ENCODE peak calls at places on chromosomes 4 and X, in seven cellular contexts. G is fibroblast of lung, K is PC-3, L is HCT116, P is IMR-90, I is H9, C is neural progenitor cell. D is an unnamed sample.

GRCh38 chrX:14449773-14450172 is 79.6 kb upstream of the GLRA2 start:
- DNase-seq in L (no peak), C (no peak), K (no peak), P (no peak), I (no peak), G (no peak), D (peak; percentile 12)

GRCh38 chr4:110137819-110138218 is 60.6 kb downstream of the ELOVL6 start:
- DNase-seq in L (no peak), C (no peak), K (no peak), G (no peak), P (no peak), I (no peak), D (no peak)

GRCh38 chr4:101356928-101357327 is 9.6 kb upstream of the PPP3CA start:
- DNase-seq in P (peak; percentile 95), I (no peak), L (peak; percentile 73), C (no peak), G (peak; percentile 81), K (peak; percentile 92), D (peak; percentile 98)

GRCh38 chrX:23616361-23616760 is 50.9 kb upstream of the PRDX4 start:
- DNase-seq in L (no peak), P (peak; percentile 38), K (peak; percentile 48), G (peak; percentile 51), C (peak; percentile 34), I (no peak), D (peak; percentile 4)

GRCh38 chr4:153649572-153649991 is 34.5 kb upstream of the TLR2 start:
- DNase-seq in C (peak; percentile 67), I (no peak), K (peak; percentile 62), G (peak; percentile 28), L (peak; percentile 60), P (peak; percentile 42), D (peak; percentile 61)

GRCh38 chr4:158535130-158535614 is 13.5 kb downstream of the RXFP1 start:
- DNase-seq in G (peak; percentile 71), K (peak; percentile 57), C (no peak), P (peak; percentile 80), L (peak; percentile 4), I (no peak), D (peak; percentile 70)

GRCh38 chr4:4825431-4825830 is 34.0 kb upstream of the MSX1 start:
- DNase-seq in C (no peak), G (no peak), I (no peak), K (no peak), P (no peak), L (no peak), D (no peak)

GRCh38 chrX:152958047-152958446 is 35.9 kb downstream of the PNMA5 start:
- DNase-seq in C (no peak), G (no peak), K (peak; percentile 23), L (no peak), P (no peak), I (no peak), D (no peak)

GRCh38 chr4:24489870-24490269 is 94.5 kb downstream of the DHX15 start:
- DNase-seq in G (peak; percentile 77), L (no peak), K (no peak), I (no peak), P (no peak), C (no peak), D (no peak)

GRCh38 chrX:47863187-47863586 is 26.5 kb downstream of the ZNF81 start:
- DNase-seq in K (no peak), L (no peak), P (no peak), I (no peak), G (no peak), C (no peak), D (no peak)

GRCh38 chrX:100928660-100929613 is at the start of gene XKRX:
- DNase-seq in I (peak; percentile 85), C (peak; percentile 62), K (peak; percentile 40), G (no peak), L (peak; percentile 35), P (no peak), D (peak; percentile 39)

GRCh38 chr4:92303621-92304027 is at the start of gene GRID2:
- DNase-seq in C (peak; percentile 75), K (peak; percentile 44), G (peak; percentile 48), I (peak; percentile 78), P (peak; percentile 2), L (peak; percentile 7), D (peak; percentile 1)

GRCh38 chr4:24645765-24646550 is 61.6 kb upstream of the DHX15 start:
- DNase-seq in C (no peak), I (no peak), G (peak; percentile 55), P (no peak), L (no peak), K (no peak), D (no peak)

GRCh38 chr4:120156115-120156718 is 89.6 kb upstream of the MAD2L1 start:
- DNase-seq in G (peak; percentile 89), P (peak; percentile 80), L (peak; percentile 83), C (peak; percentile 75), K (peak; percentile 75), I (no peak), D (peak; percentile 35)

GRCh38 chr4:18932940-18933339 is 911.4 kb upstream of the LCORL start:
- DNase-seq in K (no peak), C (no peak), G (no peak), I (no peak), P (no peak), L (no peak), D (no peak)

GRCh38 chr4:135672202-135672601 is 1470.6 kb upstream of the PABPC4L start:
- DNase-seq in K (no peak), C (no peak), I (no peak), L (no peak), G (no peak), P (no peak), D (no peak)

GRCh38 chrX:18879144-18879543 is 104.8 kb downstream of the PHKA2 start:
- DNase-seq in I (no peak), K (no peak), P (no peak), C (no peak), L (no peak), G (no peak), D (no peak)

GRCh38 chr4:86670739-86671138 is 76.6 kb downstream of the PTPN13 start:
- DNase-seq in P (peak; percentile 83), K (peak; percentile 91), G (peak; percentile 84), C (no peak), L (no peak), I (no peak), D (peak; percentile 87)

GRCh38 chr4:7337196-7338058 is 97.3 kb downstream of the PSAPL1 start:
- DNase-seq in L (no peak), I (no peak), G (no peak), C (no peak), K (no peak), P (no peak), D (no peak)

DNA sequence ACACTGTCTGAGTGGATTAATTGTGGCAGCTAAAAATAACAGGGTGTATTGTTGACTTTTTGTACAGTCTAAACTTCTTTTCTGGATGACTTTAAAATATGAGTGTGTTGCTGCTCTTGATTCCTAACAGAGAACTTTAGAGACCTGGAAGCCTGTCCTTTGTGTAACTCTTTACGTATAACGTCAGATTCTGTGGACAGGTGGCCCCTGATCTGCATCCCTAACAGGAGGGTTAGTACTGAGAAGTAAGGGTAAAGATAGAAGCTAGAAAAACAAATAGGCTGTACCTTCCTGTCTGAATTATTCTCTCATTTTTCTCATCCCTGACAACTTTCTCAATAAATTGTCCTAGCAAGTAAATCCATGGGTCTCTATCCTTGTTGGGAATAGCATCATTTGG is 105.7 kb upstream of the LIMCH1 start:
- DNase-seq in I (no peak), L (no peak), C (no peak), G (no peak), K (no peak), P (no peak), D (no peak)
- H3K27ac ChIP-seq in I (no peak overlapping the region), L (no peak overlapping the region), C (peak overlapping the region; percentile 82), G (no peak overlapping the region), K (no peak overlapping the region), P (no peak overlapping the region), D (no peak overlapping the region)

DNA sequence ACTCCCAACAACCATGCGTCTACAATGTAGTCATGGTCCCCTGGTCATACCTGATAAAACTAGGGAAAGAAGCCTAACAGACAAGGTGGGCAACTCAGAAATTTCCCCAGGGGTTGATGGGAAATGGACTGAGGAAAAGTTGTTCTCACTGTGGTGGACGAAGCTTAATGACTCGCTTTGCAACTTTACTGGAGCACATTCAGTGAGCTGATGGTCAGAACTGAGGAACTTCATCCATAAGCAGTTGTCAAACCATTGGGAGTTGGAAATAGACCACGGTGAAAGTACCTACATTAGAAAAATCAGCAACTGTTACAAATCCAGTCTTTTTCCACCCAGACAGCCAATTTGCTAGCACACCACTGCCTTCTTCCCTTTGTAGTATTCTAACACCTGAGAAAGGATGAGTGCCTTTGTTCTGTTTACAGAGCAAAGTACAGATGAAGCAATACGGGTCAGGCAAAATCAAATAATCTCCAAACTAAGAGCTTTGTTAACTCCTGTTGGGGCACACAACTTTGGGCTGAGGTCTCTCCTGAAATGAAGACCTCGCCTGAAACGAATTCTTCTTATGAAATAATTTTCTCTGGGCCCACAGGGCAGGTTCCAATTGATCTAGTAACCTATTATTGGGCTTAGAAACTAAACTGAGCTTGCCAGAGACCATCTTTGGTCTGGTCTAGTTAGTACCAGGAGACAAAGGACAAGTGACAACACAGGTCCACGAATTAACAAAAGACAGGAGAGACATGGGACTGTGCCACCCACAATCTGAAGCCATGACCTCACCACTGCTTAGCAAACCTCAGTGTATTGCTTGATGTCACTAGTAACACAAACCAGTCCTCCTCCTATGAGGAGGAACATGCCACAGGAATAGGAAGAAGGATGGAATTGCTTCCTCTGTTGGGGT is 58.9 kb upstream of the NFKB1 start:
- DNase-seq in L (no peak), I (no peak), G (no peak), K (no peak), P (no peak), C (no peak), D (no peak)
- H2AFZ ChIP-seq in L (no peak overlapping the region), I (no peak overlapping the region), G (no peak overlapping the region), K (no peak overlapping the region), P (no peak overlapping the region), C (no peak overlapping the region), D (no peak overlapping the region)

DNA sequence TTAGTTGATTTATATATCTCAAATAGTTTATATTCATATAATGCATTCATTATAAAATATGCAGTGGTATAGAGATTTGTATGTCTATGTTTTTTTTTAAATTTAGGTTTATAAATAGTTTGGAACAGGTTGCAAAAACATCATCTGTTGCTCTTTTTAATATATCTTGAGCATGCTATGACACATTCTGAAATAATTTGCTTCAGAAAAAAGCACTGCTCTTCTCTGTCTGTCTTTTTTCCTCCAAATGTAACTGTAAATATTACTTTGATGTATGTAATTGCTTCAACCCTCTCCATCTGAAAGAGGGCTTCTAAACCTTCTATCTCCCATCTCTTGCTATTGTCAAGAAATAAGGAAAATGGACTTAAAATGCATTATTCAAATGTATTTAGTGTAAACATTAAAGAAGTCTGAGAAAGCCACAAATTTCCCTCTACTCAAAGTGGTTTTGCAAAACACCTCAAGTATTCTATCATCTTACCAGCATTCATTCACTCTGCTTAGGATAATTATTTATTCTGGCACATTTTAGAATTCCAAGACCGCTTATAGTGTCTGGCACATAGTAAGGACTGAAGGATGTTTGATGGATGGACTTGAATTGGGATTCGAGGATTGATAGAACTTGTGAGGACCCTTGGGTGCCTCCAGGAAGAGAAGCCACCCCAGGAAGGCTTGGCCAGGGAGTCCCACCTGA is 87.8 kb downstream of the CLNK start:
- DNase-seq in G (no peak), K (no peak), P (no peak), I (no peak), L (no peak), C (no peak), D (no peak)
- H3K27ac ChIP-seq in G (no peak overlapping the region), K (no peak overlapping the region), P (no peak overlapping the region), I (no peak overlapping the region), L (no peak overlapping the region), C (no peak overlapping the region), D (no peak overlapping the region)

DNA sequence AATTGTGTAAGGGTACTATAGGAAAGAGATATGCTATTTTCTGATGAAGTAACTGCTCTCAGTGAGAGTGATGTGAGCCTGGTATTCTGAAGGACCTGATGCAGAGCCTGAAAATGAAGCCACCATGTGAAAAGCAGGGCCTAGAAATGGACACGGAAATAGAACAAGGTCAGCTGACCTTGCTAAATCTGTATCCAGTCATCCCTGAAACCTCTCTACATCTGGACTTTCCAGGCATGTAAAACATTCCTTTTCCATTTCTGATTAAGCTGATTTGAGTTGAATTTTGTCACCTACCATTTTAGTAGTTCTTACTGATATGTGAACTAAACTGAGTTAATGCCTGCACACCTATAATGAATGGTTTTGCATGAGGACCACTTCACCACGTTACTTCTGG is 72.4 kb upstream of the NEIL3 start:
- DNase-seq in P (no peak), L (no peak), G (no peak), I (no peak), C (no peak), K (no peak), D (no peak)
- H2AFZ ChIP-seq in P (no peak overlapping the region), L (no peak overlapping the region), G (no peak overlapping the region), I (no peak overlapping the region), C (no peak overlapping the region), K (no peak overlapping the region), D (no peak overlapping the region)

D was measured in mammary epithelial cell.